ENCODE peak calls at places on chromosome 22, in seven cellular contexts. G is stimulated activated CD8-positive, alpha-beta memory T cell treated with anti-CD3 and anti-CD28 coated beads, Interleukin-7, amount 100 ng/mL, for 1 hour; T is CD4-positive, CD25-positive, alpha-beta regulatory T cell; C is GM04504; E is D721Med; D is nucleus accumbens; W is mesenteric fat pad. F is an unnamed sample.

GRCh38 chr22:43066844-43067385 is 22.3 kb downstream of the TTLL1 start:
- DNase-seq in G (no peak), T (no peak), C (peak; percentile 61), E (no peak), D (no peak), W (no peak), F (peak; percentile 34)

GRCh38 chr22:38325575-38325974 is 8.3 kb upstream of the CSNK1E start:
- DNase-seq in G (no peak), T (no peak), C (no peak), E (no peak), D (no peak), W (no peak), F (no peak)

GRCh38 chr22:38196791-38197429 is 4.9 kb upstream of the MAFF start:
- DNase-seq in G (no peak), T (no peak), C (no peak), E (no peak), D (no peak), W (no peak), F (no peak)

GRCh38 chr22:39349967-39350802 is at the start of gene SYNGR1:
- DNase-seq in G (no peak), T (no peak), C (no peak), E (no peak), D (no peak), W (no peak), F (no peak)

GRCh38 chr22:20581503-20582170 is 74.2 kb downstream of the MED15 start:
- DNase-seq in G (no peak), T (no peak), C (no peak), E (no peak), D (no peak), W (no peak), F (no peak)

GRCh38 chr22:17647996-17648395 is 9.4 kb downstream of the BCL2L13 start:
- DNase-seq in G (no peak), T (no peak), C (no peak), E (no peak), D (no peak), W (no peak), F (no peak)

GRCh38 chr22:49103314-49104052 is 724.2 kb downstream of the BRD1 start:
- DNase-seq in G (no peak), T (no peak), C (no peak), E (no peak), D (no peak), W (no peak), F (no peak)

GRCh38 chr22:44136112-44136511 is 44.6 kb upstream of the PARVG start:
- DNase-seq in G (no peak), T (no peak), C (no peak), E (no peak), D (no peak), W (no peak), F (no peak)

GRCh38 chr22:36155702-36156101 is 4.9 kb downstream of the APOL3 start:
- DNase-seq in G (no peak), T (no peak), C (no peak), E (no peak), D (no peak), W (no peak), F (no peak)